ENCODE peak calls at places on chromosome 17, in four cellular contexts. U is neural crest cell, V is endothelial cell, Z is AG04450. E is an unnamed sample.

GRCh38 chr17:45282683-45283644 is 21.1 kb upstream of the SPATA32 start:
- DNase-seq in U (no peak), V (no peak), Z (peak), E (no peak)

GRCh38 chr17:82791532-82791931 is 39.7 kb downstream of the TBCD start:
- DNase-seq in U (no peak), V (no peak), Z (peak), E (no peak)

GRCh38 chr17:74803971-74804370 is 27.8 kb upstream of the NAT9 start:
- DNase-seq in U (no peak), V (no peak), Z (no peak), E (no peak)

GRCh38 chr17:28405632-28406477 is at the start of gene SLC46A1:
- DNase-seq in U (peak), V (peak), Z (no peak), E (peak)

GRCh38 chr17:41695134-41695661 is 6.5 kb downstream of the EIF1 start:
- DNase-seq in U (no peak), V (no peak), Z (no peak), E (no peak)

GRCh38 chr17:71472809-71473789 is 647.7 kb upstream of the SOX9 start:
- DNase-seq in U (peak), V (peak), Z (peak), E (peak)

GRCh38 chr17:14442798-14443553 is 142.1 kb downstream of the HS3ST3B1 start:
- DNase-seq in U (no peak), V (no peak), Z (no peak), E (no peak)

GRCh38 chr17:18033442-18034099 is 5.4 kb downstream of the ATPAF2 start:
- DNase-seq in U (peak), V (peak), Z (peak), E (peak)

GRCh38 chr17:63824362-63824761 is 2.9 kb upstream of the PSMC5 start:
- DNase-seq in U (no peak), V (no peak), Z (no peak), E (no peak)

GRCh38 chr17:10290046-10290445 is 82.8 kb downstream of the MYH13 start:
- DNase-seq in U (no peak), V (no peak), Z (no peak), E (no peak)

GRCh38 chr17:8740486-8740885 is 4.2 kb downstream of the CCDC42 start:
- DNase-seq in U (no peak), V (no peak), Z (no peak), E (no peak)

GRCh38 chr17:68341482-68341881 is 50.2 kb downstream of the ARSG start:
- DNase-seq in U (no peak), V (no peak), Z (no peak), E (no peak)

GRCh38 chr17:9402590-9403199 is 172.9 kb downstream of the STX8 start:
- DNase-seq in U (peak), V (peak), Z (no peak), E (peak)

GRCh38 chr17:16027708-16028584 is 28.3 kb downstream of the TTC19 start:
- DNase-seq in U (no peak), V (no peak), Z (peak), E (no peak)

GRCh38 chr17:19338031-19338990 is 24.2 kb downstream of the B9D1 start:
- DNase-seq in U (peak), V (peak), Z (no peak), E (peak)
- TF ChIP-seq CTCF in U (peak), V (peak), Z (peak), E (peak)

DNA sequence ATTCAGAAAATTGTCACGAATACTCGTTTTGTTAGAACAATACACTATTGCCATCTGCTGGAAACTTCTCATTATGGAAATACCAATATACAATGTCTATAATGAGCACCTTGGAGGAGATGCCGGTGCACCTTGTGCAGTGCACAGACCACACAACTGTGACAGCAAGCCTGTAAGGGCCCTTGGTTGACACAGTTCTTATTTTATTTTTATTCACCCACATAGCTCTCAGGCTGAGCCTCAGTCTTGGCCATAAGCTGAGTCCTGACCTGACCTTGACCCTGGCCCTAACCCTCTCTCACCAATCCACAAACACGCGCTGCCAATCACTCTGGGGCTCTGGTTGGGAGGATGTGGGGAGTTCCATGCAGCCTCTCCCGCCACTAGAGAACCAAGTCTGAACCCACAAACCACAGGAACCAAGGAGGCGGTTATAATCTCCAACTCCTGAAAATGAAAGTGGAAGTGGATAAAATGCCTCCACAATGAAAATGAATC is 7.6 kb downstream of the AIPL1 start:
- DNase-seq in U (no peak), V (no peak), Z (no peak), E (no peak)
- TF ChIP-seq CTCF in U (no peak), V (no peak), Z (no peak), E (no peak)

GRCh38 chr17:46842835-46843234 is 8.5 kb upstream of the WNT9B start:
- DNase-seq in U (no peak), V (no peak), Z (no peak), E (no peak)
- TF ChIP-seq CTCF in U (peak), V (peak), Z (peak), E (peak)

GRCh38 chr17:4420692-4421131 is 13.0 kb upstream of the SPNS3 start:
- DNase-seq in U (peak), V (peak), Z (peak), E (peak)
- TF ChIP-seq CTCF in U (peak), V (peak), Z (peak), E (peak)

GRCh38 chr17:61575983-61576382 is 15.0 kb downstream of the NACA2 start:
- DNase-seq in U (no peak), V (no peak), Z (no peak), E (no peak)

GRCh38 chr17:61571624-61572023 is 19.4 kb downstream of the NACA2 start:
- DNase-seq in U (no peak), V (no peak), Z (no peak), E (no peak)

GRCh38 chr17:61575352-61575975 is 15.6 kb downstream of the NACA2 start:
- DNase-seq in U (no peak), V (no peak), Z (no peak), E (no peak)

GRCh38 chr17:61578645-61579044 is 12.4 kb downstream of the NACA2 start:
- DNase-seq in U (no peak), V (no peak), Z (no peak), E (no peak)

GRCh38 chr17:61574542-61575351 is 16.3 kb downstream of the NACA2 start:
- DNase-seq in U (peak), V (peak), Z (no peak), E (peak)
- TF ChIP-seq CTCF in U (peak), V (no peak), Z (peak), E (peak)

GRCh38 chr17:76166168-76166567 is 25.1 kb upstream of the FOXJ1 start:
- DNase-seq in U (no peak), V (no peak), Z (no peak), E (no peak)
- TF ChIP-seq CTCF in U (no peak), V (no peak), Z (no peak), E (no peak)

GRCh38 chr17:13413001-13413400 is 188.7 kb downstream of the HS3ST3A1 start:
- DNase-seq in U (no peak), V (no peak), Z (no peak), E (no peak)
- TF ChIP-seq CTCF in U (no peak), V (no peak), Z (no peak), E (no peak)

DNA sequence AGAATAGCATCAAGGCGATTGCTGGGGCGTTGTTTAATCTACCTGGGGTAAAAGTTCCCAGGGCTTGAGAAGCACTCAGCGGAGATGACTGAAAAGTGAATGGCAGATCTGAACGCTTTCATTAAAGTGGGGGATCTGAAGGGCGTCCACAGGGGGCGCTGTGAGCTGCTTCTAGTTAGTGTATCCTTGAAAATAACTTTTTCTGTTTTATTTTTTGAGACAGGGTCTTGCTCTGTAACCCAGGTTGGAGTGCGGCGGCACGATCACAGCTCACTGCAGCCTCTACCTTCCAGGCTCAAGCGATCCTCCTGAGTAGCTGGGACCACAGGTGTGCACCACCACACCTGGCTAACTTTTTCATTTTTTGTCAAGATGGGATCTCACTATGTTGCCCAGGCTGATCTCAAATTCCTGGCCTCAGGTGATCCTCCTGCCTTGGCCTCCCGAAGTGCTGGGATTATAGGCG is 360.4 kb downstream of the SEC14L1 start:
- DNase-seq in U (no peak), V (no peak), Z (no peak), E (peak)
- TF ChIP-seq CTCF in U (peak), V (peak), Z (peak), E (peak)

E was measured in nephron progenitor cell.